ENCODE peak calls at places on chromosomes 7 and 10, in eight cellular contexts. One of them, this sample, is unnamed.

GRCh38 chr7:27177795-27178320 is 3.7 kb upstream of the HOXA10 start:
- DNase-seq in pons: no peak
- DNase-seq in glutamatergic neuron: no peak
- DNase-seq in M059J: no peak
- DNase-seq in cardiac fibroblast: no peak
- DNase-seq in right cardiac atrium: no peak
- DNase-seq in Kasumi-1: no peak
- DNase-seq in spleen: peak
- DNase-seq in this sample: no peak

GRCh38 chr10:3757638-3758490 is 27.1 kb downstream of the KLF6 start:
- DNase-seq in spleen: peak
- DNase-seq in cardiac fibroblast: no peak
- DNase-seq in M059J: peak
- DNase-seq in Kasumi-1: no peak
- DNase-seq in glutamatergic neuron: no peak
- DNase-seq in pons: no peak
- DNase-seq in right cardiac atrium: no peak
- DNase-seq in this sample: no peak

GRCh38 chr7:37833107-37833817 is 15.1 kb upstream of the NME8 start:
- DNase-seq in Kasumi-1: peak
- DNase-seq in spleen: peak
- DNase-seq in cardiac fibroblast: peak
- DNase-seq in pons: peak
- DNase-seq in glutamatergic neuron: peak
- DNase-seq in M059J: peak
- DNase-seq in right cardiac atrium: peak
- DNase-seq in this sample: peak

GRCh38 chr10:7700577-7701125 is 2.5 kb upstream of the ITIH2 start:
- DNase-seq in right cardiac atrium: no peak
- DNase-seq in glutamatergic neuron: no peak
- DNase-seq in pons: peak
- DNase-seq in Kasumi-1: no peak
- DNase-seq in spleen: no peak
- DNase-seq in cardiac fibroblast: no peak
- DNase-seq in M059J: peak
- DNase-seq in this sample: no peak

GRCh38 chr10:48494073-48494472 is 110.8 kb downstream of the ARHGAP22 start:
- DNase-seq in right cardiac atrium: no peak
- DNase-seq in cardiac fibroblast: no peak
- DNase-seq in glutamatergic neuron: no peak
- DNase-seq in spleen: no peak
- DNase-seq in Kasumi-1: no peak
- DNase-seq in M059J: peak
- DNase-seq in pons: no peak
- DNase-seq in this sample: no peak

GRCh38 chr10:84076047-84076388 is 63.3 kb upstream of the GHITM start:
- DNase-seq in glutamatergic neuron: no peak
- DNase-seq in pons: no peak
- DNase-seq in right cardiac atrium: no peak
- DNase-seq in M059J: peak
- DNase-seq in cardiac fibroblast: peak
- DNase-seq in Kasumi-1: no peak
- DNase-seq in spleen: no peak
- DNase-seq in this sample: no peak

GRCh38 chr10:123577921-123578461 is 88.2 kb upstream of the GPR26 start:
- DNase-seq in M059J: no peak
- DNase-seq in cardiac fibroblast: no peak
- DNase-seq in pons: no peak
- DNase-seq in glutamatergic neuron: no peak
- DNase-seq in spleen: no peak
- DNase-seq in Kasumi-1: no peak
- DNase-seq in right cardiac atrium: no peak
- DNase-seq in this sample: no peak

GRCh38 chr7:81499262-81500116 is 270.4 kb downstream of the HGF start:
- DNase-seq in spleen: no peak
- DNase-seq in right cardiac atrium: no peak
- DNase-seq in pons: peak
- DNase-seq in cardiac fibroblast: peak
- DNase-seq in M059J: peak
- DNase-seq in Kasumi-1: peak
- DNase-seq in glutamatergic neuron: no peak
- DNase-seq in this sample: peak

GRCh38 chr7:30988346-30989005 is 24.7 kb downstream of the GHRHR start:
- DNase-seq in pons: peak
- DNase-seq in glutamatergic neuron: peak
- DNase-seq in cardiac fibroblast: peak
- DNase-seq in Kasumi-1: no peak
- DNase-seq in right cardiac atrium: peak
- DNase-seq in M059J: peak
- DNase-seq in spleen: no peak
- DNase-seq in this sample: no peak

GRCh38 chr10:131084791-131085585 is 226.5 kb downstream of the TCERG1L start:
- DNase-seq in right cardiac atrium: no peak
- DNase-seq in Kasumi-1: no peak
- DNase-seq in cardiac fibroblast: no peak
- DNase-seq in M059J: peak
- DNase-seq in spleen: no peak
- DNase-seq in pons: no peak
- DNase-seq in glutamatergic neuron: no peak
- DNase-seq in this sample: no peak

GRCh38 chr10:123007558-123008378 is 827 bp downstream of the IKZF5 start:
- DNase-seq in cardiac fibroblast: peak
- DNase-seq in pons: peak
- DNase-seq in spleen: peak
- DNase-seq in M059J: peak
- DNase-seq in Kasumi-1: peak
- DNase-seq in right cardiac atrium: no peak
- DNase-seq in glutamatergic neuron: no peak
- DNase-seq in this sample: peak

GRCh38 chr10:86945361-86946214 is 11.8 kb downstream of the MMRN2 start:
- DNase-seq in right cardiac atrium: peak
- DNase-seq in Kasumi-1: no peak
- DNase-seq in cardiac fibroblast: no peak
- DNase-seq in pons: no peak
- DNase-seq in glutamatergic neuron: peak
- DNase-seq in spleen: no peak
- DNase-seq in M059J: peak
- DNase-seq in this sample: no peak

GRCh38 chr7:66187894-66188293 is 17.2 kb upstream of the TPST1 start:
- DNase-seq in Kasumi-1: no peak
- DNase-seq in cardiac fibroblast: peak
- DNase-seq in spleen: no peak
- DNase-seq in right cardiac atrium: peak
- DNase-seq in pons: no peak
- DNase-seq in M059J: no peak
- DNase-seq in glutamatergic neuron: no peak
- DNase-seq in this sample: no peak

GRCh38 chr7:50363327-50364060 is 59.0 kb downstream of the IKZF1 start:
- DNase-seq in M059J: no peak
- DNase-seq in pons: no peak
- DNase-seq in cardiac fibroblast: no peak
- DNase-seq in Kasumi-1: no peak
- DNase-seq in glutamatergic neuron: no peak
- DNase-seq in right cardiac atrium: no peak
- DNase-seq in spleen: no peak
- DNase-seq in this sample: no peak

GRCh38 chr10:7572435-7572834 is 94.3 kb downstream of the ITIH5 start:
- DNase-seq in glutamatergic neuron: no peak
- DNase-seq in Kasumi-1: peak
- DNase-seq in spleen: no peak
- DNase-seq in right cardiac atrium: no peak
- DNase-seq in pons: no peak
- DNase-seq in M059J: peak
- DNase-seq in cardiac fibroblast: peak
- DNase-seq in this sample: no peak

This sample was measured in NCI-H2107.